ENCODE peak calls at places on chromosomes 1 and 21, in five cellular contexts. I is H54, C is GM20000, R is body of pancreas, B is T-helper 1 cell. D is an unnamed sample.

GRCh38 chr21:33018707-33019455 is 6.9 kb upstream of the OLIG2 start:
- DNase-seq in I (no peak), C (no peak), R (no peak), B (no peak), D (no peak)

GRCh38 chr1:196660912-196661311 is 9.1 kb downstream of the CFH start:
- DNase-seq in I (no peak), C (peak), R (peak), B (peak), D (no peak)

GRCh38 chr1:156892190-156893047 is 1.1 kb upstream of the PEAR1 start:
- DNase-seq in I (peak), C (peak), R (peak), B (peak), D (peak)

GRCh38 chr1:44354268-44354839 is 703 bp downstream of the ERI3 start:
- DNase-seq in I (no peak), C (no peak), R (peak), B (no peak), D (no peak)

GRCh38 chr1:173149887-173150286 is 57.2 kb downstream of the TNFSF4 start:
- DNase-seq in I (no peak), C (no peak), R (peak), B (no peak), D (no peak)

GRCh38 chr1:61287014-61287413 is 204.7 kb downstream of the NFIA start:
- DNase-seq in I (peak), C (no peak), R (no peak), B (no peak), D (no peak)

GRCh38 chr1:208171615-208172388 is 72.4 kb downstream of the PLXNA2 start:
- DNase-seq in I (no peak), C (no peak), R (no peak), B (no peak), D (no peak)

GRCh38 chr1:182684128-182684828 is at the start of gene RGS8:
- DNase-seq in I (no peak), C (no peak), R (no peak), B (no peak), D (no peak)

GRCh38 chr21:36696390-36696639 is 2.6 kb upstream of the SIM2 start:
- DNase-seq in I (no peak), C (no peak), R (no peak), B (no peak), D (no peak)

GRCh38 chr1:115717541-115717940 is 51.0 kb downstream of the CASQ2 start:
- DNase-seq in I (no peak), C (peak), R (peak), B (no peak), D (no peak)

GRCh38 chr1:156258859-156259258 is 11.0 kb upstream of the PAQR6 start:
- DNase-seq in I (no peak), C (no peak), R (no peak), B (no peak), D (no peak)

GRCh38 chr1:30313176-30313575 is 410.2 kb downstream of the MATN1 start:
- DNase-seq in I (no peak), C (no peak), R (no peak), B (no peak), D (no peak)

GRCh38 chr1:119964673-119965363 is 68.5 kb upstream of the ADAM30 start:
- DNase-seq in I (no peak), C (no peak), R (no peak), B (no peak), D (no peak)

GRCh38 chr1:175197536-175197935 is 5.0 kb upstream of the KIAA0040 start:
- DNase-seq in I (no peak), C (no peak), R (peak), B (peak), D (no peak)

GRCh38 chr1:19814681-19815503 is at the start of gene RNF186:
- DNase-seq in I (no peak), C (no peak), R (peak), B (no peak), D (no peak)

GRCh38 chr1:30706528-30706927 is 16.9 kb downstream of the MATN1 start:
- DNase-seq in I (peak), C (no peak), R (peak), B (no peak), D (no peak)

GRCh38 chr1:147821883-147822282 is 61.5 kb upstream of the GJA5 start:
- DNase-seq in I (no peak), C (no peak), R (peak), B (no peak), D (no peak)

GRCh38 chr1:212638419-212639151 is 30.0 kb downstream of the ATF3 start:
- DNase-seq in I (no peak), C (no peak), R (peak), B (no peak), D (no peak)

GRCh38 chr1:162161921-162162550 is 92.5 kb downstream of the NOS1AP start:
- DNase-seq in I (no peak), C (no peak), R (no peak), B (no peak), D (no peak)

GRCh38 chr1:39877231-39877778 is 6.0 kb downstream of the TRIT1 start:
- DNase-seq in I (no peak), C (no peak), R (no peak), B (no peak), D (no peak)

GRCh38 chr1:158259117-158259516 is 4.9 kb downstream of the CD1A start:
- DNase-seq in I (no peak), C (no peak), R (no peak), B (no peak), D (no peak)

GRCh38 chr1:84164567-84165021 is 20.5 kb downstream of the PRKACB start:
- DNase-seq in I (no peak), C (no peak), R (no peak), B (no peak), D (no peak)

GRCh38 chr1:16088351-16088911 is 15.0 kb upstream of the FAM131C start:
- DNase-seq in I (no peak), C (no peak), R (no peak), B (no peak), D (no peak)

GRCh38 chr1:100152271-100152670 is 19.3 kb downstream of the TRMT13 start:
- DNase-seq in I (no peak), C (peak), R (no peak), B (no peak), D (no peak)

GRCh38 chr1:39297534-39297933 is 93.0 kb downstream of the MACF1 start:
- DNase-seq in I (no peak), C (no peak), R (peak), B (no peak), D (no peak)

D was measured in T-helper 22 cell.